ENCODE peak calls at places on chromosomes 2 and 18, in eight cellular contexts. I, Z, T, O, N, R, E and L are unnamed samples.

GRCh38 chr2:181304011-181304844 is 153.0 kb upstream of the ITGA4 start:
- DNase-seq in I (no peak), N (no peak), T (no peak), E (no peak), O (no peak), R (no peak), Z (no peak), L (no peak)

GRCh38 chr2:68987051-68987503 is 12.6 kb downstream of the GKN1 start:
- DNase-seq in I (no peak), N (no peak), O (no peak), R (no peak), T (no peak), Z (no peak), E (peak), L (no peak)

GRCh38 chr2:215900203-215900611 is 113.1 kb downstream of the MREG start:
- DNase-seq in T (no peak), I (peak), R (peak), E (peak), Z (no peak), N (peak), O (peak), L (peak)

GRCh38 chr2:231483398-231484329 is 19.4 kb upstream of the NCL start:
- DNase-seq in E (peak), I (no peak), O (peak), N (peak), Z (peak), T (no peak), R (no peak), L (no peak)

GRCh38 chr2:109436635-109437225 is 177.0 kb downstream of the SEPTIN10 start:
- DNase-seq in T (no peak), E (no peak), O (no peak), Z (no peak), N (peak), R (no peak), I (no peak), L (no peak)

GRCh38 chr2:26465266-26465925 is 12.5 kb downstream of the OTOF start:
- DNase-seq in E (no peak), R (no peak), O (no peak), N (peak), Z (no peak), T (no peak), I (no peak), L (no peak)

GRCh38 chr2:200406379-200406778 is 99.9 kb downstream of the SPATS2L start:
- DNase-seq in R (no peak), T (no peak), N (no peak), O (no peak), Z (no peak), E (no peak), I (no peak), L (no peak)

GRCh38 chr2:128303911-128304310 is 14.8 kb downstream of the HS6ST1 start:
- DNase-seq in R (no peak), E (no peak), Z (peak), N (no peak), O (no peak), T (no peak), I (no peak), L (no peak)

GRCh38 chr2:174610243-174610995 is 12.8 kb upstream of the WIPF1 start:
- DNase-seq in O (no peak), E (no peak), N (no peak), Z (no peak), T (no peak), R (no peak), I (no peak), L (no peak)

GRCh38 chr2:38074775-38075435 is 1.0 kb downstream of the CYP1B1 start:
- DNase-seq in N (peak), Z (peak), O (no peak), I (no peak), T (no peak), R (peak), E (peak), L (no peak)

GRCh38 chr18:58192519-58192918 is 148.5 kb downstream of the NEDD4L start:
- DNase-seq in I (no peak), R (no peak), E (no peak), T (no peak), N (no peak), O (no peak), Z (no peak), L (no peak)

GRCh38 chr2:136242100-136242499 is 124.2 kb upstream of the CXCR4 start:
- DNase-seq in R (no peak), T (no peak), E (no peak), O (no peak), N (no peak), Z (no peak), I (no peak), L (no peak)

DNA sequence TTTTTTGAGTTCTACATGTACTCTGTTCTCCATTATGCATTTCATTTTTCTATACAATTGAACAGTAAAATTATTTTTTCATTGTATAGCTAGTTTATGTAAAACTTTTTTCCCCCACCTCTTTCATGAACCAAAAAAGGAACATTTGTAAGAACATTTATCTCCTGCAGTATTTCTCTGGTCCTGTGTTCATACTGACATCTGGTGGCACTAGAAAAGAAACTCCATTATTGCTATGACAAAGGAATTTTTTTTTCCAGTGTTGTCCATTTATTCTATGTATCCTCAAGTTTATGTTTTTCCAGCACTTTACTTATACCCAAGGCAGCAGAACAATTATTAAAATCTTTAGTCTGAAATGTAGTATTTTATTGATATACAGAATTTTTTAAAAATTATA is 27.4 kb upstream of the CHAC2 start:
- DNase-seq in R (peak), Z (no peak), T (no peak), I (no peak), N (no peak), O (no peak), E (no peak), L (no peak)
- TF ChIP-seq CTCF in R (peak), Z (no peak), T (no peak), I (peak), N (no peak), O (peak), E (peak), L (no peak)

GRCh38 chr2:182666674-182667320 is 49.3 kb upstream of the DNAJC10 start:
- DNase-seq in R (peak), E (no peak), Z (no peak), N (no peak), T (peak), I (no peak), O (no peak), L (no peak)

GRCh38 chr2:182672471-182673165 is 43.4 kb upstream of the DNAJC10 start:
- DNase-seq in R (peak), O (no peak), T (no peak), E (no peak), N (no peak), I (no peak), Z (no peak), L (no peak)

GRCh38 chr2:182664212-182664611 is 51.8 kb upstream of the DNAJC10 start:
- DNase-seq in T (no peak), E (no peak), O (no peak), I (no peak), Z (no peak), N (no peak), R (no peak), L (no peak)

GRCh38 chr2:182668671-182669070 is 47.4 kb upstream of the DNAJC10 start:
- DNase-seq in Z (no peak), O (no peak), T (peak), E (no peak), I (no peak), R (peak), N (no peak), L (no peak)

DNA sequence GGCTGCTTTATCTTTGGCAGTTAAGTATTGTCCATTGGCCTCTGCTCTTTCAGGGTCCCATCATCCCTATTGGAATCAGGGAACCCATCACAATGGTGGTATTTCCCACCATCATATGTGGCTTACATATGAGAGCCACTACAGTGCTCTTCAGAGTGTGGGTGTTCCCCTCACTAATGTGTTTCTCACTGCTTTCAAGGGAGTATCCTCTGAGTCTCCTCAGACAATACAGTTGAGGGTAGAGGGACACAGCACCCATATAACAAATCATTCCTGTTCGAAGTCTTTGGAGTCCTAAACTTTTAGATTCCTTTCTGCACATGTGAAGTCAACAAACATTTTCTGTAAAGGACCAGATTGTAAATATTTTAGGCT is 48.7 kb upstream of the DNAJC10 start:
- DNase-seq in R (no peak), I (no peak), T (no peak), E (no peak), Z (no peak), O (no peak), N (no peak), L (no peak)
- TF ChIP-seq CTCF in R (no peak), I (no peak), T (no peak), E (no peak), Z (no peak), O (no peak), N (no peak), L (no peak)

DNA sequence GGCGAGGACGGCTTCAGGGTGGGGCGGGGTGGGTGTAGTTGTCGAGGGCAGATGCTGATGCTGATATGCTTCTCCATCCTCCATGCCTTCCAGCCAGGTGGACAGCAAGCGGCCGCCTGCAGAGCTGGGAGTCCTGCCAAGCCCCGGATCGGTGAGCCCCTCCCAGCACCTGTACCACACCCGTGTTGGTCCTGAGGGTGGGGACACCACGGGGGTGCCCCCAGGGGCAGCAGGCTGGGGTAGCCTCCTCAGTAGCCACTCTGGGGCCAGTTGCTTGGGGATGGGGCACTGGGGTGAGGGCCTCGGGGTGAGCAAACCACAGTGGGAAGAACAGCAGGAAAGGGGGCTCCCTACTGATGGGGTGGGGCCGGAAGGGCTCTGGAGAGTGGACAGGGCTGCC is 2.6 kb downstream of the ANO7 start:
- DNase-seq in R (no peak), N (no peak), Z (no peak), O (no peak), I (no peak), T (no peak), E (no peak), L (no peak)
- TF ChIP-seq CTCF in R (no peak), N (no peak), Z (no peak), O (no peak), I (no peak), T (no peak), E (no peak), L (no peak)

DNA sequence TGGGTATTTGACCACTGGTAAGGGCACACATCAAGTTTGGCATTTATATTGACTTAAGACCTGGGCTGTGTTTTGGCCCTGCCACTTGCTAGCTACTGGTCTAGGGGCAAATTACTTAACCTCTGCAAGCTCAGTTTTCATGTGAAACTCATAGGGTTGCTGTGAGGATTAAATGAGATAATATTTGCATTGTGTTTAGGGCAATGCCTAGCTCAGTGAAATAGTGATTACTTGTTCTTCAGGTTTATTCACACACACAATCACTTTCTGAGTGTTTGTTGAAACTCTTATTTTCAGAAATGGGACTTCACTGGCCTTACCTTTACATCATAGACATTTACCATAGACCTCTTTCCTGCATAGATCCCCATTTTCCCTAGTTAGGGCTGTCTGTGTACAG is 12.3 kb downstream of the CERS6 start:
- DNase-seq in E (no peak), N (no peak), I (no peak), Z (no peak), O (no peak), T (no peak), R (no peak), L (no peak)
- TF ChIP-seq CTCF in E (no peak), N (no peak), I (no peak), Z (no peak), O (no peak), T (no peak), R (no peak), L (no peak)

DNA sequence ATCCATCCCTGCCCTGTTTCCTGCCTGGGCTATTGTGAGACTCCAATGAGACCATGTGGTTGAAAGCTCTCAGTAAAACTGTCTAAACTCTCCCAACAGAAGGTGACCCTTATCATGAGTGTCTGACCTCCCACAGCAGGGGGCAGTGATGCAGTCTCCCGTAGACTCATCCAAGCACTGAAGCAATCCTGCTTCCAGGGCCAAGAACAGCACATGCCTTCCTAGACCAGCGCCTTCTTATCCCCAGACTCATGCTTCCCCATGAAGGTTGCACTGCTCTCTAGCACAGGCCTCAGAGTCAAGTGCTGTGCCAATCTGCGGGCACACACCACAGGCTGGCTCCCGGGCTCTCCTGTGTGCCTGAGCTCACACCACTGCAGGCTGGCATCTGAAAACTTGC is 112.3 kb downstream of the TNS1 start:
- DNase-seq in Z (peak), R (peak), E (no peak), T (no peak), N (peak), O (peak), I (peak), L (no peak)
- TF ChIP-seq CTCF in Z (peak), R (peak), E (peak), T (no peak), N (peak), O (peak), I (peak), L (no peak)

GRCh38 chr2:50636462-50636861 is 395.5 kb downstream of the NRXN1 start:
- DNase-seq in N (no peak), R (no peak), T (no peak), I (no peak), Z (no peak), O (no peak), E (no peak), L (no peak)
- TF ChIP-seq CTCF in N (no peak), R (no peak), T (no peak), I (no peak), Z (no peak), O (no peak), E (no peak), L (no peak)

GRCh38 chr2:121045245-121045644 is 239.8 kb downstream of the TFCP2L1 start:
- DNase-seq in N (no peak), Z (no peak), T (no peak), E (no peak), O (peak), R (no peak), I (no peak), L (no peak)

GRCh38 chr2:121044412-121044811 is 240.6 kb downstream of the TFCP2L1 start:
- DNase-seq in E (no peak), R (no peak), I (no peak), N (no peak), Z (no peak), T (no peak), O (peak), L (no peak)

GRCh38 chr2:121041516-121041915 is 243.5 kb downstream of the TFCP2L1 start:
- DNase-seq in I (no peak), N (no peak), E (no peak), R (no peak), T (no peak), O (no peak), Z (no peak), L (no peak)

GRCh38 chr2:121043061-121043826 is 241.8 kb downstream of the TFCP2L1 start:
- DNase-seq in O (peak), E (no peak), Z (no peak), T (no peak), N (no peak), I (no peak), R (no peak), L (no peak)

DNA sequence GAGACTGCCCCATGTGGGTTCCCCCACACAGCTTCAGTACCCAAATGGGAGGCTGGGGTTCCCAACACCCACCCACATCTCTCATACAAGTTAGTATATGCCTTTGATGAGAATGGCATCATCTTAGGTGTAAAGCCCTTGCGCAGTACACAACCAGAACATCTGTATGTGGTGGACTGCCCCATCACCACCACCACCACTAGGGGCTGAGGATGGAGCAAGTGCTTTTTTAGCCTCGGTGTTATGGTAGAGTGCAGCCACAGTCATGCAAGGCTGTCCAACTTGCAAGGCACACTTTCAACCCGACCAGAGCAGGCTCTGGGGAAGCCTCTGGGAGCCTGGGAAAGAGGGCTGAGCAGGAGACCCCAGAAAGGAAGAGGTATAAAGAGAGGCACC is 241.2 kb downstream of the TFCP2L1 start:
- DNase-seq in O (peak), R (no peak), Z (no peak), I (no peak), N (no peak), E (no peak), T (no peak), L (no peak)
- TF ChIP-seq CTCF in O (no peak), R (no peak), Z (no peak), I (no peak), N (no peak), E (no peak), T (no peak), L (no peak)